ENCODE peak calls at places on chromosomes 5 and 9, in six cellular contexts. H, Q, V, K, J and O are unnamed samples.

GRCh38 chr5:135242496-135243193 is 156.4 kb downstream of the MACROH2A1 start:
- DNase-seq in H (no peak), Q (peak), V (no peak), K (peak), J (no peak), O (no peak)

GRCh38 chr5:1134478-1134877 is 22.6 kb upstream of the SLC12A7 start:
- DNase-seq in H (no peak), Q (no peak), V (no peak), K (no peak), J (no peak), O (no peak)

GRCh38 chr9:130499804-130500263 is 55.1 kb downstream of the ASS1 start:
- DNase-seq in H (peak), Q (no peak), V (no peak), K (no peak), J (peak), O (no peak)

GRCh38 chr9:71524996-71525580 is 243.2 kb downstream of the CEMIP2 start:
- DNase-seq in H (no peak), Q (no peak), V (no peak), K (no peak), J (no peak), O (no peak)

GRCh38 chr5:15447209-15447608 is 52.8 kb upstream of the FBXL7 start:
- DNase-seq in H (no peak), Q (no peak), V (no peak), K (no peak), J (no peak), O (no peak)

GRCh38 chr5:77847129-77847460 is 71.0 kb upstream of the TBCA start:
- DNase-seq in H (no peak), Q (no peak), V (no peak), K (no peak), J (no peak), O (no peak)

GRCh38 chr9:20620658-20621552 is 1.4 kb downstream of the MLLT3 start:
- DNase-seq in H (peak), Q (peak), V (peak), K (no peak), J (peak), O (peak)

GRCh38 chr9:124040935-124041816 is 29.6 kb downstream of the LHX2 start:
- DNase-seq in H (peak), Q (no peak), V (no peak), K (no peak), J (peak), O (peak)

GRCh38 chr5:18101532-18101931 is 467.3 kb downstream of the TAF11L14 start:
- DNase-seq in H (no peak), Q (no peak), V (no peak), K (no peak), J (no peak), O (no peak)

GRCh38 chr5:62643556-62644451 is 65.2 kb downstream of the LRRC70 start:
- DNase-seq in H (no peak), Q (no peak), V (no peak), K (no peak), J (peak), O (no peak)

GRCh38 chr5:95779611-95780010 is 42.9 kb downstream of the GLRX start:
- DNase-seq in H (no peak), Q (peak), V (no peak), K (no peak), J (no peak), O (no peak)

GRCh38 chr9:131426545-131426944 is 32.7 kb downstream of the PRRC2B start:
- DNase-seq in H (no peak), Q (no peak), V (no peak), K (no peak), J (no peak), O (no peak)

GRCh38 chr5:52864376-52864775 is 76.7 kb downstream of the ITGA1 start:
- DNase-seq in H (no peak), Q (peak), V (no peak), K (no peak), J (no peak), O (no peak)

GRCh38 chr5:177382423-177383029 is 1.7 kb upstream of the SLC34A1 start:
- DNase-seq in H (no peak), Q (peak), V (no peak), K (no peak), J (no peak), O (no peak)

GRCh38 chr5:4924581-4924980 is 215.5 kb upstream of the ADAMTS16 start:
- DNase-seq in H (no peak), Q (peak), V (no peak), K (no peak), J (no peak), O (no peak)

GRCh38 chr5:14900661-14901461 is 29.3 kb upstream of the ANKH start:
- DNase-seq in H (no peak), Q (peak), V (peak), K (no peak), J (peak), O (no peak)

GRCh38 chr5:140573683-140574082 is 9.1 kb downstream of the SLC35A4 start:
- DNase-seq in H (no peak), Q (no peak), V (no peak), K (no peak), J (no peak), O (no peak)

GRCh38 chr9:133654736-133655657 is 18.8 kb downstream of the DBH start:
- DNase-seq in H (no peak), Q (no peak), V (no peak), K (no peak), J (no peak), O (no peak)

GRCh38 chr9:130512199-130512598 is 67.2 kb upstream of the FUBP3 start:
- DNase-seq in H (no peak), Q (no peak), V (no peak), K (no peak), J (no peak), O (no peak)

GRCh38 chr9:13412323-13412722 is 132.8 kb upstream of the MPDZ start:
- DNase-seq in H (no peak), Q (peak), V (no peak), K (no peak), J (no peak), O (no peak)

GRCh38 chr5:81638471-81638870 is 112.4 kb downstream of the SSBP2 start:
- DNase-seq in H (no peak), Q (no peak), V (no peak), K (no peak), J (peak), O (no peak)

GRCh38 chr9:127252405-127253093 is 12.0 kb upstream of the GARNL3 start:
- DNase-seq in H (no peak), Q (peak), V (no peak), K (no peak), J (no peak), O (no peak)

GRCh38 chr9:2745560-2746380 is 28.5 kb downstream of the KCNV2 start:
- DNase-seq in H (no peak), Q (no peak), V (no peak), K (no peak), J (no peak), O (no peak)

GRCh38 chr9:79023134-79023577 is 548.6 kb upstream of the TLE4 start:
- DNase-seq in H (no peak), Q (peak), V (no peak), K (no peak), J (peak), O (no peak)

DNA sequence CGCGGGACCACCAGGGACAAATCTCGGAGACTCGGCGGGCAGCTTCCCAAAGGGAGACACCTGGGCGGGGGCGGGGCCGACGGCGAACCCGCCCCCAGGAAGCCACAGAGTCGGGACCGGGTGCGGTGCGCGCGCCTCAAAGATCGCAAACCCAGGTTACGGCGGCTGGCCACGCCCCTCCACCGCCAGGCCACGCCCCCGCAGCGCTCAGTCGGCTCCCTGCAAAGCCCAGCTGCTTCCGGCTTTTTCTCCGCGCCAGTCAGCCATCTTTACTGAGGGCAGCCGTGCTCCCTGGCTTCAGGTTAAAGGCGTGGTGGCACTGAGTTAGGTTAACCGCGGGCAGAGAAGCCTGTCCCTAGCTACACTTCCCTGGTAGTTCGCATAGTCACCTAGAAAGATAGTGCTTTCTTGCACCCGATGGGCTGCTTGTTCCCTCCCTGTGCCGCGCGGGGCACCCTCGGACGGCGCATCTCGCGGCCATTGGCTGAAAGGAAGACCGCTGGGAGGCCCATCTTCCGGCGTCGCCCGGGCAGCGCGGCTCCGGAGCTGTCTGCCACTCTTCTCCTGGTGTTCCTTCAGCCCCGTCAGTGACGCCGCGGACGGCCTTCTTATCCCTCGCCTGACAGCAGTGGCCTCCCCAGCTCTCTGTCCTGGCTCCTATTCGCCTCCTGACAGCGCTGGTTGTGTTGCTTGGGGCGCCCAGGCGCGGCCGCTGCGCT is at the start of gene TBC1D2:
- DNase-seq in H (peak), Q (peak), V (peak), K (peak), J (peak), O (peak)
- TF ChIP-seq CTCF in H (no peak), Q (peak), V (no peak), K (peak), J (peak), O (no peak)

GRCh38 chr5:163807781-163808180 is 302.4 kb downstream of the MAT2B start:
- DNase-seq in H (no peak), Q (peak), V (no peak), K (no peak), J (no peak), O (no peak)

GRCh38 chr5:163815240-163815791 is 309.9 kb downstream of the MAT2B start:
- DNase-seq in H (no peak), Q (no peak), V (no peak), K (no peak), J (no peak), O (no peak)

DNA sequence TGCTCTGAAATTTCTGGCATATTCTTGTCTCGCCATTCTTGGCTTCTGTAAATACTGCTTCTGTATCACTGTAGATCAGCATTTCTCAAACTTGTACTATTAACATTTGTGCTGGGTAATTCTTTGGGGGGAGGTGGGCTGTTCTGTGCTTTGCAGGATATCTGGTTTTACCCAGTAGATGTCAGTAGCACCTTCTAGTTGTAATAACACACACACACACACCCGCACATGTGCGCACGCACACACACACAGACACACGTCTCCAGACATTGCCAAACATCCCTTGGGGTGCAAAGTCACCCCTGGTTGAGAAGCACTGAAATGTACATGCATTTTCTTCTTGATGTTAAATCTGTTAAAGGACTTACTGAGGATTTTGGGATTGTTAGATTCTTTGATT is 304.1 kb downstream of the MAT2B start:
- DNase-seq in H (no peak), Q (peak), V (no peak), K (no peak), J (no peak), O (no peak)
- TF ChIP-seq CTCF in H (no peak), Q (no peak), V (no peak), K (no peak), J (no peak), O (no peak)

GRCh38 chr5:132495672-132496630 is 5.4 kb upstream of the IRF1 start:
- DNase-seq in H (peak), Q (peak), V (peak), K (peak), J (peak), O (peak)
- TF ChIP-seq CTCF in H (no peak), Q (no peak), V (no peak), K (no peak), J (no peak), O (no peak)

GRCh38 chr9:92325269-92325990 is at the start of the genes CENPP and NOL8:
- DNase-seq in H (peak), Q (peak), V (peak), K (peak), J (peak), O (peak)

GRCh38 chr9:92324889-92325268 is 271 bp downstream of the NOL8 start:
- DNase-seq in H (no peak), Q (no peak), V (no peak), K (no peak), J (peak), O (no peak)

GRCh38 chr9:92325991-92326500 is 293 bp downstream of the CENPP start:
- DNase-seq in H (no peak), Q (peak), V (no peak), K (no peak), J (peak), O (no peak)

GRCh38 chr9:92327283-92327850 is 1.6 kb downstream of the CENPP start:
- DNase-seq in H (no peak), Q (no peak), V (no peak), K (no peak), J (no peak), O (no peak)

DNA sequence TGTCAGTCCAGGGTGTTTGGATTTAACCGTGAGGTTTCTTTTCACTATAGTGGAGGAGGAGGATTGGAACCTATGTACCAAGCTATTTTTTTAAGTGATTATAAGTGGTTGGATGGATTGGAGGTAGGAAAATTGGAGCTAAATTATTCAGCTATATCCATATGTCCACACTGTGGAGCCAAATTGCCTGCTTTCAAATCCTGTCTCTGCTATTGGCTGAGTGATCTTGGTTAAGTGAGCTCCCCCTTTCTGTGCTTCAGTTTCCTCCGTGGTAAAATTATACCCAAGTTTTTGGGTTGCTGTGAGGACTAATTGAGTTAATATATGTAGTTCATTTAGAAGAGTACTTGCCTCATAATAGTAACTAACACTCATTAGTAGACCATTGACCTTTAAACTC is 2.5 kb downstream of the CENPP start:
- DNase-seq in H (no peak), Q (peak), V (no peak), K (no peak), J (peak), O (no peak)
- TF ChIP-seq CTCF in H (no peak), Q (peak), V (no peak), K (peak), J (peak), O (no peak)

GRCh38 chr9:112719292-112719691 is 1.4 kb upstream of the INIP start:
- DNase-seq in H (no peak), Q (peak), V (no peak), K (no peak), J (no peak), O (no peak)

GRCh38 chr9:112719696-112720095 is 1.8 kb upstream of the INIP start:
- DNase-seq in H (no peak), Q (peak), V (no peak), K (no peak), J (no peak), O (no peak)

GRCh38 chr9:112712678-112713077 is 5.2 kb downstream of the INIP start:
- DNase-seq in H (no peak), Q (no peak), V (no peak), K (no peak), J (no peak), O (no peak)

GRCh38 chr9:112717669-112718331 is at the start of gene INIP:
- DNase-seq in H (peak), Q (peak), V (peak), K (peak), J (peak), O (peak)
- TF ChIP-seq CTCF in H (no peak), Q (no peak), V (no peak), K (peak), J (no peak), O (no peak)

DNA sequence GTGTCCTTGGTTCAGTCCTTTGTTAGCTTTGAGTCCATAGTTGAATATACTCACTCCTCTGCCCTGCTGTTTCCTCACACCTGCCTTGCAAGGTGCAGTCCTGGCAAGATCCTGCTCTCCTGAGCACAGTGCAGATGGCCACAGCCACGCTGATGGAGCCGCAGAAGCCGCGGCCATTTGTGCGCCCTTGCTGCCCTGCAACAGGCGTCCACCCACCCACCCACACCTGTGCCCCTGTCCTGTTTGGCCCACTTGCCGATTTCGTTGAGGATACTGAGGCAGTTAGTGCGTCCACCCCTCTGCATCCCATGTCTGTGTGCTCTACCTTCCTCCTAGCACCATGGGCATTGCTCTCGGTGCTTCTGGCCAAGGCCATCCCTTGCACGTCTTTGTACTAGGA is 51.1 kb upstream of the LRRTM2 start:
- DNase-seq in H (no peak), Q (no peak), V (no peak), K (no peak), J (peak), O (no peak)
- TF ChIP-seq CTCF in H (no peak), Q (no peak), V (no peak), K (no peak), J (no peak), O (no peak)